ENCODE peak calls at places on chromosomes 6 and 20, in four cellular contexts. B is cardiac fibroblast, O is WERI-Rb-1, Y is dorsolateral prefrontal cortex. H is an unnamed sample.

GRCh38 chr6:123415844-123416468 is 220.8 kb downstream of the TRDN start:
- DNase-seq in O (peak), Y (peak), B (peak), H (peak)

GRCh38 chr6:90216081-90216977 is 80.3 kb downstream of the BACH2 start:
- DNase-seq in B (no peak), O (no peak), Y (no peak), H (no peak)

GRCh38 chr6:159098636-159099106 is 53.9 kb upstream of the TAGAP start:
- DNase-seq in B (no peak), O (no peak), Y (no peak), H (peak)

GRCh38 chr6:165704001-165704748 is 41.1 kb upstream of the PDE10A start:
- DNase-seq in B (peak), O (no peak), Y (peak), H (peak)

GRCh38 chr20:51525241-51526104 is 17.0 kb downstream of the NFATC2 start:
- DNase-seq in Y (no peak), B (no peak), O (no peak), H (peak)

GRCh38 chr6:38443341-38443740 is 196.4 kb downstream of the BTBD9 start:
- DNase-seq in B (no peak), O (peak), Y (no peak), H (peak)

GRCh38 chr20:16201191-16201590 is 372.1 kb downstream of the KIF16B start:
- DNase-seq in O (no peak), Y (no peak), B (no peak), H (no peak)

GRCh38 chr6:37994238-37994637 is 174.7 kb downstream of the ZFAND3 start:
- DNase-seq in O (no peak), B (peak), Y (no peak), H (peak)

GRCh38 chr20:21396921-21397340 is 395 bp downstream of the NKX2-4 start:
- DNase-seq in B (no peak), Y (no peak), O (peak), H (peak)

GRCh38 chr6:164812706-164813105 is 496.7 kb downstream of the C6orf118 start:
- DNase-seq in O (no peak), B (no peak), Y (no peak), H (peak)

GRCh38 chr6:140017470-140017869 is 643.0 kb upstream of the CITED2 start:
- DNase-seq in O (no peak), B (no peak), Y (no peak), H (no peak)

GRCh38 chr6:112085666-112086065 is 1.6 kb downstream of the TUBE1 start:
- DNase-seq in B (no peak), O (no peak), Y (no peak), H (no peak)

GRCh38 chr6:136415351-136416005 is 125.8 kb upstream of the BCLAF1 start:
- DNase-seq in O (no peak), Y (no peak), B (peak), H (peak)

DNA sequence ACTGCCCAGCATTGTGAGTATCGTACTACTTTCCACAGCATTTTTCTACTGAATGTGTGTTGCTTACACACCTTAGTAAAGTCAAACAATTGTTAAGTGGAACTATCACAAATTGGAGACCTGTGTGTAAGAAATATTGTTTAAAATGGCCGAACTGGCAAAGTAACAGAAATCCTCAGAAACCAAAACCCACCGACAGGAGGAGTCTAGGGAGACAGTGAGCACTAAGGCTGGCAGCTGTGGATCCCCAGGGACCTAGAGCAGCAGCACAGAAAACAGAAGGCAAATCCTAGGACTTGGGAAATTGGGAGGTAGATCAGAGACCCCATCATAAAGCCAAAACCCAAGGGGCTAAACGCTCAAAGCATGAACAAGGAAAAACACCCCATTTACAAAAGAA is 69.9 kb downstream of the SESN1 start:
- DNase-seq in Y (no peak), B (peak), O (no peak), H (no peak)
- TF ChIP-seq CTCF in Y (no peak), B (peak), O (no peak), H (no peak)

DNA sequence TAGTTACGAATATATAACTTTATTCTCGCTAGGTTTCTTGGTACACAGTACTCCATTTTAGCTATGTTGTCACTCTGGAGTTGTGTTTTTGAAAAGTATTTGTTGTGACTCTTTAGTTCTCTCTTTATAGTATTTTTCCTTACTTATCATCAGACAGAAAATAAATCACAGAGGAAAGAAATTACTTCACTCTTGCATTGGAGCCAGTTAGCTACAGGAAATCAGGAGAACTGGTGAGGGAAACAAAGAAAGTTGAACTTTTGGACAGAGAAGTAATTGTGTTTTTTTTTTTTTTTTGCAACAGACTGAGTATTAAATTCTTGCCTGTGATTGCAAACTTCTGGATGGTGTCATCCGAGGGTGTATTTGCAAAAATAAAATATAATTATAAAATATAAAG is 34.0 kb downstream of the DSE start:
- DNase-seq in O (no peak), B (no peak), Y (no peak), H (no peak)
- H3K4me3 ChIP-seq in O (no peak), B (no peak), Y (no peak), H (no peak)

GRCh38 chr6:70289299-70289698 is 13.6 kb downstream of the COL9A1 start:
- DNase-seq in B (no peak), Y (no peak), O (no peak), H (no peak)
- TF ChIP-seq CTCF in B (peak), Y (peak), O (peak), H (peak)

GRCh38 chr6:45438156-45438555 is 60.4 kb upstream of the SUPT3H start:
- DNase-seq in O (no peak), Y (no peak), B (no peak), H (peak)
- H3K4me3 ChIP-seq in O (no peak), Y (no peak), B (no peak), H (no peak)

DNA sequence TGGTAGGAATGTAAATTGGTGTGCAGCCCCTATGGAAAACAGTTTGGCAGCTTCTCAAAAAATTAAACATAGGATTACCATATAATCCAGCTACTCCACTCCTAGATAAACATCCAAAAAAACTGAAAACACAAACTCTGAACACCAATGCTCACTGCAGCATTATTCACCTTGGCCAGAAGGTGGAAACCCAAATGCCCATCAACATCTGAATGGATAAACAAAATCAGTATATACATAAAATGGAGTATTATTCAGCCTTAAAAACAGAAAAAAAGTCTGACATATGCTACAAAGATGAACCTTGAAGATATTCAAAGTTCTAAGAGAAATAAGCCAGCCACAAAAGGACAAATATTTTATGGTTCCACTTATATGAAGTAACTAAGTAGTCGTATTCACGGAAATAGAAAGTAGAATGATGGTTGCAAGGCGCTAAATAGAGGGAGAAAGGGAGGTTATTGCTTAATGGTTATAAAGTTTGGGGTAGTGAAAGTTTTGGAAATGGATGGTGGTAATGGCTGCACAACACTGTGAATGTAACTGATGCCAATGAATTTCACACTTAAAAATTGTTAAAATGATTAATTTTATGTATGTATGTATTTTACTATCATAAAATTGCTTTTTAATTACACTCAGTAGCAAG is 4.0 kb downstream of the PHF10 start:
- DNase-seq in Y (no peak), O (no peak), B (no peak), H (no peak)
- TF ChIP-seq CTCF in Y (no peak), O (no peak), B (no peak), H (peak)

GRCh38 chr20:674936-675452 is 608 bp downstream of the SCRT2 start:
- DNase-seq in O (no peak), B (no peak), Y (no peak), H (no peak)

GRCh38 chr20:673606-674005 is 2.0 kb downstream of the SCRT2 start:
- DNase-seq in B (no peak), Y (no peak), O (no peak), H (no peak)

GRCh38 chr20:676967-677366 is 1.4 kb upstream of the SCRT2 start:
- DNase-seq in Y (no peak), O (no peak), B (no peak), H (no peak)

GRCh38 chr20:675453-676314 is at the start of gene SCRT2:
- DNase-seq in B (peak), Y (peak), O (peak), H (peak)

DNA sequence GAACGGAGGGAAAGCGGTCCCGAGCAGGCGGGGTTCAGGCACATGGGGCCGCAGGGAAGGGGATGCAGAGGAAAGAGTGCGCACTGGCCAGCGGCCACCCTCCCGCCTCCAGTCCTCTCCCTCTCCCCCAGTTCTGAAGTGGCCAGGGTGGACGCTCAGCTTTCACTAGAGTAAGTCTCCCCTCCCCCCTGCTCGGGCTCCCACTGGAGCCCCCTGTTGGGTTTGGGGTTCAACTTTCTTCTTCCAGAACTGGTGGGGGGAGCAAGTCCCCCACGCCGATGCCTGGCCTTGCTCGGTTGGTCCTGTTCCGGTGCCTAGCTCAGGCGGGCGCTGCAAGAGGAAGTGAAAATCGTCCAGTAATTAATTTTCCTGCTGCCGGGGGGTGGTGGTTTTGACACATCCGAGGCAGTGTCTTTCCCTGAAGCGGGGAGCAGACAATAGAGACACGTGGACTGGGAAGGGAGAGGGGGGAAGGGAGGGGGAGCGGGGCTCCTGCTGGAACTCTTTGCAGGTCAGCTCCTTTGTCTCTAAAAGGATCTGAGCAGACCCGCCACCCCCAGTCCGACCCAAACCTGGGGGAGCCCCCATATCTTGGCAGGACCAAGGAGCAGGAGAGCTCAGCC is 824 bp upstream of the SCRT2 start:
- DNase-seq in O (peak), Y (no peak), B (no peak), H (no peak)
- H3K4me3 ChIP-seq in O (peak), Y (peak), B (no peak), H (no peak)

GRCh38 chr20:53381568-53382262 is 211.9 kb downstream of the ZNF217 start:
- DNase-seq in B (no peak), O (no peak), Y (no peak), H (peak)
- TF ChIP-seq CTCF in B (no peak), O (no peak), Y (no peak), H (no peak)

DNA sequence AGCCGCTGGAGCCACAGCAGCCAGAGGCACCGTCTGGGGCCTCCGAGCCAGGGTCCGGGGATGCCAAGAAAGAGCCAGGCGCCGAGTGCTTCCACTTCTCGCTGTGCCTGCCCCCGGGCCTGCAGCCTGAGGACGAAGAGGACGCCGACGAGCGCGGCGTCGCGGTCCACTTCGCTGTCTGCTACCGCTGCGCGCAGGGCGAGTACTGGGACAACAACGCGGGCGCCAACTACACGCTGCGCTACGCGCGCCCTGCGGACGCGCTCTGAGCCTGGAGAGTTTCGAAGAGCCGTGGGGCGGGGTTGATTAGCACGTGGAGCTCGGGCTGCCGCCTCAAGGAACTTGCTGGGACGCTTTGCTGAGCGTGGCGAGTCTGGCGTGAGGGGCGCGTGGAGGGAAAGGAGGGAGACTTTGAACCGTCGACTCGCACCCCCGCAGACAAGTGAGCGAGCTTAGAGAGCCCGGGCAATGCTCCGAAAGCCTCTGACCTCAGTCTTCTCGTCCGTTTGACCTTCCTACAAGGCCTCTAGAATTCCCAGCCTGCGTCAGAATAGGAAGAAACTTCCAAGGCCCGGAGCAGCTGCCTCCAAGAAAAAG is 1.3 kb downstream of the PPP1R3G start:
- DNase-seq in B (no peak), O (no peak), Y (no peak), H (no peak)
- H3K4me3 ChIP-seq in B (peak), O (peak), Y (peak), H (no peak)

DNA sequence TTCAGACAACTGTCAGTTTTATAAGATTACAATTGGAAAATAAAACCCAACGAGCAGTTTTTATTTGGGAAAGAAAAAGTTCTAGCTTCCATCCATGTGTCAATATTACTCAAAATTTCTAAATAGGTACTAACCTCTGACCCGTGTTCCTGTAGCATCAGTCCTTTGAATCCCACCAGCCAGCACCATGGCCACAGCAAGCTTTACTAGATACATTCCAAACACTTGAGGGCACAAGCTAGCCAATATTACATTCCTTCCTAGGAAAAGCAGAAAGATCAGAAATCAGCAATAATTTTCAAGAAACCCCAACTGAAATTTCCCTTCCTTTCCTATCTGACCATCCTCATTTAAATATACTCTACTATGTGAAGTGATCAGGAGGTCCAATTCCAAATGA is 19.2 kb downstream of the ASF1A start:
- DNase-seq in Y (no peak), O (no peak), B (no peak), H (no peak)
- TF ChIP-seq CTCF in Y (no peak), O (no peak), B (no peak), H (no peak)

GRCh38 chr6:34146021-34146782 is at the start of gene GRM4:
- DNase-seq in Y (no peak), O (peak), B (no peak), H (no peak)
- H3K4me3 ChIP-seq in Y (peak), O (peak), B (peak), H (peak)